ENCODE peak calls at places on chromosomes 16 and 17, in four cellular contexts. S, O, F and B are unnamed samples.

GRCh38 chr17:55054429-55054828 is 85.9 kb downstream of the STXBP4 start:
- DNase-seq in S (no peak), O (no peak), F (no peak), B (no peak)

GRCh38 chr17:75346906-75347305 is 57.7 kb upstream of the SLC25A19 start:
- DNase-seq in S (peak), O (no peak), F (peak), B (no peak)

GRCh38 chr17:72514888-72515287 is 394.1 kb downstream of the SOX9 start:
- DNase-seq in S (no peak), O (no peak), F (peak), B (no peak)

GRCh38 chr17:2387086-2388019 is 13.5 kb downstream of the MNT start:
- DNase-seq in S (no peak), O (no peak), F (no peak), B (no peak)

GRCh38 chr17:3727041-3727440 is 3.3 kb downstream of the HASPIN start:
- DNase-seq in S (no peak), O (no peak), F (no peak), B (no peak)

GRCh38 chr17:40121191-40121885 is 433 bp upstream of the MSL1 start:
- DNase-seq in S (peak), O (no peak), F (no peak), B (no peak)

GRCh38 chr16:82509636-82510035 is 117.1 kb upstream of the CDH13 start:
- DNase-seq in S (peak), O (no peak), F (no peak), B (no peak)

GRCh38 chr17:50665838-50666237 is 31.2 kb downstream of the ABCC3 start:
- DNase-seq in S (no peak), O (no peak), F (no peak), B (no peak)

GRCh38 chr16:80377621-80378020 is 163.2 kb upstream of the DYNLRB2 start:
- DNase-seq in S (no peak), O (no peak), F (no peak), B (no peak)

GRCh38 chr16:20740007-20740883 is 1.4 kb downstream of the THUMPD1 start:
- DNase-seq in S (peak), O (no peak), F (peak), B (no peak)

GRCh38 chr16:80954985-80955384 is 51.7 kb downstream of the CMC2 start:
- DNase-seq in S (peak), O (no peak), F (peak), B (no peak)

GRCh38 chr17:56830726-56831363 is 2.9 kb downstream of the C17orf67 start:
- DNase-seq in S (no peak), O (no peak), F (no peak), B (no peak)

GRCh38 chr16:70430667-70431536 is 8.0 kb downstream of the ST3GAL2 start:
- DNase-seq in S (no peak), O (no peak), F (peak), B (no peak)

GRCh38 chr17:49987681-49988441 is 7.2 kb downstream of the DLX3 start:
- DNase-seq in S (peak), O (no peak), F (no peak), B (no peak)

GRCh38 chr17:1529863-1530262 is 13.5 kb upstream of the INPP5K start:
- DNase-seq in S (no peak), O (no peak), F (no peak), B (no peak)

GRCh38 chr17:78995022-78995760 is 14.4 kb downstream of the CANT1 start:
- DNase-seq in S (no peak), O (no peak), F (no peak), B (peak)

GRCh38 chr17:7354262-7354781 is 634 bp upstream of the TMEM95 start:
- DNase-seq in S (peak), O (no peak), F (peak), B (no peak)

GRCh38 chr16:69323428-69323827 is 7.0 kb downstream of the PDF start:
- DNase-seq in S (no peak), O (no peak), F (no peak), B (no peak)

GRCh38 chr17:1267471-1267947 is 2.7 kb upstream of the BHLHA9 start:
- DNase-seq in S (no peak), O (no peak), F (no peak), B (no peak)

GRCh38 chr17:4142107-4142900 is 526 bp downstream of the ZZEF1 start:
- DNase-seq in S (no peak), O (no peak), F (no peak), B (peak)

GRCh38 chr17:31575043-31575442 is 183.6 kb downstream of the RAB11FIP4 start:
- DNase-seq in S (no peak), O (no peak), F (no peak), B (no peak)

GRCh38 chr17:34733351-34733750 is 154.0 kb downstream of the TMEM132E start:
- DNase-seq in S (no peak), O (no peak), F (no peak), B (no peak)

GRCh38 chr17:31857920-31858646 is 961 bp downstream of the COPRS start:
- DNase-seq in S (peak), O (no peak), F (peak), B (no peak)

GRCh38 chr17:2302740-2303277 is 776 bp downstream of the SMG6 start:
- DNase-seq in S (no peak), O (no peak), F (peak), B (no peak)

GRCh38 chr17:59328534-59329095 is 2.8 kb upstream of the YPEL2 start:
- DNase-seq in S (no peak), O (no peak), F (no peak), B (no peak)

GRCh38 chr17:72423286-72423589 is 302.4 kb downstream of the SOX9 start:
- DNase-seq in S (no peak), O (no peak), F (no peak), B (no peak)

GRCh38 chr16:66154801-66155200 is 211.7 kb upstream of the CDH5 start:
- DNase-seq in S (no peak), O (no peak), F (no peak), B (no peak)

GRCh38 chr16:24053325-24053946 is 202.7 kb upstream of the CACNG3 start:
- DNase-seq in S (no peak), O (no peak), F (no peak), B (no peak)

GRCh38 chr17:731943-732787 is at the start of gene TLCD3A:
- DNase-seq in S (peak), O (no peak), F (peak), B (peak)

GRCh38 chr16:74309789-74310781 is 13.5 kb downstream of the PSMD7 start:
- DNase-seq in S (peak), O (peak), F (peak), B (no peak)

GRCh38 chr17:37066322-37066905 is 117.7 kb downstream of the AATF start:
- DNase-seq in S (no peak), O (no peak), F (no peak), B (no peak)

GRCh38 chr16:87666919-87667318 is 64.6 kb downstream of the JPH3 start:
- DNase-seq in S (no peak), O (no peak), F (no peak), B (no peak)
- TF ChIP-seq CTCF in S (no peak), O (no peak), F (no peak), B (no peak)

DNA sequence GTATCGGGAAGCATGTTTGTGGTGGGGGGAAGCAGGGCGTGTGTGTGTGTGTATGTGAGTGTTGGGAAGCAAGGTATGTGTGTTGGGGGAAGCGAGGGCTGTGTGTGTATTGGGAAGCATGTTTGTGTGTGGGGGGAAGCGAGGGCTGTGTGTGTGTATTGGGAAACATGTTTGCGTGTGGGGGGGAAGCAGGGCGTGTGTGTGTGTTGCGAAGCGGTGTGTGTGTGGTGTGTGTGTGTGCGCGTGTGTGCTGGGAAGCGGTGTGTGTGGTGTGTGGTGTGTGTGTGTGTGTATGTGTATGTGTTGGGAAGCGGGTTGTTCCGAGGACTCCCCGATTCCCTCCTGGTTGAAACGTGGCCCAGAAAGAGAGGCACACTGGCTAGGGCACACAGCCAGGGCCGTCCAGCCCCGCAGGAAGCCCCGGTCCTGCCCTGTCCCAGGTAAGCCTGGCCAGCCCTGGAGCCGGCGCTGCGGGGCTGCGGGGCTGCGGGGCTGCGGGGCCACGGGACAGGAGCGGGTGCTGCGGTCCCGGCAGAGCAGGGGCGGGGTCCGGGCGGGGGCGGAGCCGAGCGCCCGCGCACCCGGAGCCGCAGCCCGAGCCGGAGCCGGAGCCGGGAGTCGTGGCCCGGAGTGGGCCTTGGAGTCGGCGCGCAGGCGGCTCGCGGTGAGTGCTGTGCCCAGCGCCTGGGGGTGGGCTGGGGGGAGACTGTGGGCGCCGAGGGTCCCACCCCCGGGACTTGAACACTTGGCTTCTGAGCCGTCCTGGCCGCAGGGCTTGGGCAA is at the start of gene NOD2:
- DNase-seq in S (no peak), O (no peak), F (no peak), B (no peak)
- H3K4me3 ChIP-seq in S (peak), O (no peak), F (peak), B (peak)

DNA sequence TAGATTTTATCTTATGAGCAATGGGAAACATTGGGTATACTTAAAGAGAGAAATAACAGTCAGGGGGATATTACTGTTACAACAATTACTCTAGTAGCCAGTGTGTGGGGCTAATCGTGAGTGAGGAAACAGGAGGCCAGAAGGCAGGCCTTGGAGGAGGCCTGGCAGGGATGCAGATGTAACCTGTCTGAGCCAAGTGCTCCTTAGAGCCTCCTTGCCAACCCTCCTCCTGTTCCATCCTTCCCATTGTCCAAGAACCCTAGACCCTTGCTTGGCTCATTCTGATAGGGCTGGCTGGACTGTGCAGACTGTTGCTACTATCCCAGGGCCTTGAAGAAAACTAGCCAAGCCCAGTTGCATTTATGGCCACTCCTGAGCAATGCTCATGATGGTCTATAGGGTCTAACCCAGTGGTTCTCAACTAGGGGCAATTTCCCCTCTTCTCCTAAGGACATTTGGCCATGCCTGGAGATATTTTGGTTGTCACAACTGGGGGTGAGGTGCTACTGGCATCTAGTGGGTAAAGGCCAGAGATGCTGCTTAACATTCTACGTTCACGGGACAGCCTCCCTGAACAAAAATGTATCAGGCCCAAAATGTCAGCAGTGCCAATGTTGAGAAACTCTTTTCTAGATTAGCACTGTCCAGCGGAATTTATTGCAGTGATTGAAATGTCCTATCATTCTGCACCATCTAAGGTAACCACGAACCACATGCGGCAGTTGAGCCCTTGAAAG is 24.4 kb upstream of the WSCD1 start:
- DNase-seq in S (no peak), O (no peak), F (no peak), B (no peak)
- TF ChIP-seq CTCF in S (peak), O (no peak), F (no peak), B (no peak)

GRCh38 chr17:8976638-8977037 is 11.1 kb upstream of the PIK3R5 start:
- DNase-seq in S (peak), O (no peak), F (no peak), B (no peak)
- H3K4me3 ChIP-seq in S (no peak), O (no peak), F (no peak), B (no peak)

GRCh38 chr17:63531022-63531965 is 8.1 kb downstream of the KCNH6 start:
- DNase-seq in S (no peak), O (no peak), F (no peak), B (no peak)

GRCh38 chr17:63528183-63528582 is 5.0 kb downstream of the KCNH6 start:
- DNase-seq in S (no peak), O (no peak), F (no peak), B (no peak)

GRCh38 chr17:63530557-63531021 is 7.4 kb downstream of the KCNH6 start:
- DNase-seq in S (no peak), O (no peak), F (no peak), B (no peak)

GRCh38 chr17:63526861-63527260 is 3.7 kb downstream of the KCNH6 start:
- DNase-seq in S (no peak), O (no peak), F (no peak), B (no peak)

GRCh38 chr17:63529711-63530556 is 6.8 kb downstream of the KCNH6 start:
- DNase-seq in S (no peak), O (no peak), F (no peak), B (no peak)
- TF ChIP-seq CTCF in S (no peak), O (no peak), F (no peak), B (no peak)

GRCh38 chr17:41516147-41516827 is 2.4 kb downstream of the KRT15 start:
- DNase-seq in S (no peak), O (no peak), F (no peak), B (no peak)
- H3K4me3 ChIP-seq in S (peak), O (no peak), F (no peak), B (no peak)

DNA sequence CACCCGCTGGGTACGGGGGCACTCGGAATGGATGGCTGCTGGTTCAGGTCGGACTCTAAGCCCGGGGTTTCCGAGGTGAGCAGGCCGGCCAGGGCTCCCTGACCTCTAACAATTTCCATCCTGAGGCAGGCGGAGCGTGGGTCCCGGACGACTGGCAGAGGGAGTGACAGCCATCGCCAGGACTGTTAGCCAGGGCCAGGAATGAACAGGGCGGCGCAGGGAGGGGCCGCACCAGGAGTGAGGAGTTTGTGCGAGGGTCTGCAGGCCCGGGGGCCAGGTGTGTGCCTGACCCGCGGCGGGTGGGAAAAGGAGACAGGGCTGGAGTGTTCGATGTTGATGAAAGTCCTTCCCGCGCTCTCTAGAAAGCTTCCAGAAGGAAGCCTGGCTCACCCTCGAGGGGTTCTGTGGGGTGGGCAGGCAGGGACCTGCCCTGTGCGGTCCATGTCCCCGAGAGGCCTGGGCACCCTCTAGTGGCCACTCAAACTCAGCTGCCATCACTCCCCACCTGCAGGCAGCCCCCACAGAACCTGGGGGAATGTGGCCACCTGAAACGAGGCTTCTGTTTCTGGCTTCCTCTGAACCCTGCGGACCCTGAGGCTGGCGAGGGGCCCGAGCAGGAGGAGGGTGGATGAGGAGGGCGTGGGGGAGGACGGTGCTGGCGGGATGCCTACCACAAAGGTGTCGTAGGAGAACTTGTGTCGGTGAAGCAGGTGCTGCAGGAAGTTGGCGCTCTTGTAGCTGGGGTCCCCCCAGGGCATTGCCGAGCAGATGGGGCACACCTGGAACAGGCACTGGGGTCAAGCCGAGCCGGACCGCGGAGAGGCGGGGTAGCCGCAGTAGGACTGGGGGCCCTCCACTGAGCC is 8.1 kb downstream of the RNF166 start:
- DNase-seq in S (no peak), O (no peak), F (no peak), B (no peak)
- TF ChIP-seq CTCF in S (peak), O (peak), F (peak), B (no peak)

DNA sequence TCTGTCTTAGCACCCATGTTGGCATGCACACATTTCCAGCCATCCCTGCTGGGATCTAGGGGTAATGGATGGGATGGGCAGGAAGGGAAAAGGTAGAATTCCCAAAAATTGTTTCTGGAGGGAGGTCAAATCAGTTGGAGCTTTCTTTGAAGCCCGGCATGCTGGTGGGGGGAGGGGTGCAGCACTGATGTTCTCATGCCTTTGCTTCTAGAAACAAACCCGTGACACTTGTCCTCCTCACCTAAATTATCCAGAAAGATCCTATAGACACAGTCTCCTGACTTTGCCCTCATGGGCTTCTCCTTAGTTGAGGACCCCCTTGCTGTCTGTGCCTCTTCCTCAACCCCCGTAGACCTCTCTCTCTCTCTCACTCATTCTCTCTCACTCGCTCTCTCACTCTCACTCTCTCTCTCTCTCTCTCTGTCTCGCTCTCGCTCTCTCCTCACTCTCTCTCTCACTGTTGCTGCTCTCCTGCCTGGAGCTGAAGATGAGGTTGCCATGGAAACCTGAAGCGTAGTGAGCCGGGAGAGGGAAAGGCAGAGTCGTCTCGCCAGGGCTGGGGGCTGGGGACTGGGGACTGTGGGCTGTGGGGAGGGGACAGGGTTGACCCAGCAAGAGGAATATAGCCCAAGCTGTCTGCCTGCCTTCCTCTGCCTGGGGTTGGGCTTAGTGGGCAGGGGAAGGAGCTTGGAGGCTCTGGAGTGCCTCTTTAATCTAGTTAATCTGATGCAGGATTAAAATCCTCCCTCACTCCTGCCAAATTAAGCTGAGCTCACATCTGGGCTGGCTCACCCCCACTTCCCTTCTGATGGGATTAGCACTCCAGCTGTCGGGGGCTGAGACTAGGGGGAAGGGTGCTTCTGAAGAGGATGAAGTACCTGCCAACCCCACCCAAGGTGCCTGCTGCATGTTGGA is 16.1 kb downstream of the LASP1 start:
- DNase-seq in S (no peak), O (no peak), F (no peak), B (no peak)
- H3K4me3 ChIP-seq in S (no peak), O (no peak), F (no peak), B (no peak)

DNA sequence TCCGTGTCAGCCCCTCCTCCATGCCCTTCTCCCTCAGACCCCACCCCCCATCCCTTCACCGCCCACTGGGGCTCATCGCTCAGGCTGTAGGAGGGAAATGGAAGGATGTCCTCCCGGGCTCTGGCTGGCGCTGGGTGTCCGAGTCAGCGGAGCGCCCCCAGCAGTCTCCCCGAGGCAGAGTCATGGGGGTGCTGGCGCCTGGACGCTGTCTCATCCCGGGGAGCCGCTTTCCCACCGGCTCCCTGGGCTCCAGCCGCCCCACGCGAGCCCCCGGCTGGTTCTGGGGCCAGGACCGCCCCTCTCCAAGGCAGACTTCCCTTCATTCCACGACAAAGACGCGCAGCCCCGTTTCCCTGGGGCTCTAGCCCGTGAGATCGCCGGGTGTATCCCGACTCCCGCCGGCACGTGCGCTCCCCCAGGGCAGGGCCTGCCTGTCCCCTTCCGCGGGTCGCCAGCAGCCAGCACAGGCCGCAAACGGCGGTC is 398 bp upstream of the ANTKMT start:
- DNase-seq in S (no peak), O (no peak), F (no peak), B (no peak)
- TF ChIP-seq CTCF in S (peak), O (peak), F (peak), B (no peak)